ENCODE peak calls at places on chromosomes 2 and 18, in six cellular contexts. I is left ventricle myocardium inferior, L is fibroblast of mammary gland, H is NCI-H187 treated with DMSO at 0.1 percent for 48 hours, S is WTC11, D is mucosa of descending colon. V is an unnamed sample.
A peak's percentile ranks its signal among the peaks of the same experiment; 100 is the strongest.

GRCh38 chr18:23580677-23581367 is 5.5 kb downstream of the NPC1 start:
- DNase-seq in L (peak; percentile 84), D (no peak), I (no peak), S (no peak), H (no peak), V (no peak)

GRCh38 chr2:19099181-19099580 is 259.2 kb downstream of the OSR1 start:
- DNase-seq in S (no peak), H (no peak), L (no peak), I (no peak), D (no peak), V (no peak)

GRCh38 chr18:12476955-12477354 is 69.2 kb downstream of the PRELID3A start:
- DNase-seq in D (no peak), L (no peak), S (no peak), I (no peak), H (no peak), V (no peak)

GRCh38 chr2:218991674-218992168 is 1.5 kb downstream of the CRYBA2 start:
- DNase-seq in I (no peak), H (no peak), S (no peak), L (peak; percentile 45), D (no peak), V (peak; percentile 44)

GRCh38 chr18:77054288-77054605 is 78.3 kb downstream of the MBP start:
- DNase-seq in H (no peak), D (no peak), S (no peak), I (no peak), L (no peak), V (no peak)

GRCh38 chr2:186274936-186275575 is 211.0 kb upstream of the ZC3H15 start:
- DNase-seq in S (no peak), L (peak; percentile 63), I (no peak), D (no peak), H (no peak), V (no peak)

GRCh38 chr2:230694241-230694640 is 18.4 kb upstream of the CAB39 start:
- DNase-seq in H (no peak), S (no peak), D (peak; percentile 63), I (no peak), L (no peak), V (no peak)

GRCh38 chr2:118496467-118496866 is 351.0 kb downstream of the EN1 start:
- DNase-seq in H (no peak), D (no peak), S (no peak), I (no peak), L (no peak), V (no peak)

GRCh38 chr2:31580321-31581117 is at the start of gene SRD5A2:
- DNase-seq in D (no peak), H (no peak), I (no peak), L (no peak), S (peak; percentile 62), V (no peak)

GRCh38 chr2:17594533-17595391 is 54.3 kb downstream of the VSNL1 start:
- DNase-seq in D (no peak), H (no peak), L (peak; percentile 15), S (no peak), I (no peak), V (no peak)

GRCh38 chr18:24354278-24354677 is 43.3 kb downstream of the OSBPL1A start:
- DNase-seq in L (no peak), H (no peak), I (no peak), S (no peak), D (no peak), V (no peak)

GRCh38 chr2:78941751-78942150 is 83.8 kb upstream of the REG3G start:
- DNase-seq in S (no peak), I (no peak), L (no peak), D (no peak), H (no peak), V (no peak)

GRCh38 chr2:230498506-230499107 is 82.6 kb downstream of the SP100 start:
- DNase-seq in I (no peak), L (peak; percentile 3), D (no peak), S (no peak), H (no peak), V (no peak)

GRCh38 chr2:121562269-121563176 is 31.8 kb downstream of the RNU4ATAC start:
- DNase-seq in H (no peak), S (no peak), L (no peak), I (no peak), D (no peak), V (no peak)

GRCh38 chr2:233051241-233052149 is 8.6 kb upstream of the INPP5D start:
- DNase-seq in H (no peak), L (peak; percentile 90), S (peak; percentile 81), I (peak; percentile 79), D (no peak), V (no peak)

GRCh38 chr18:3265564-3266033 is 3.7 kb downstream of the MYL12B start:
- DNase-seq in S (no peak), L (peak; percentile 48), D (no peak), H (no peak), I (no peak), V (no peak)

GRCh38 chr2:212711851-212712250 is 173.2 kb upstream of the ERBB4 start:
- DNase-seq in D (no peak), H (no peak), L (peak; percentile 70), I (no peak), S (no peak), V (no peak)

GRCh38 chr2:226791056-226791486 is 8.5 kb downstream of the IRS1 start:
- DNase-seq in I (no peak), L (peak; percentile 68), H (no peak), D (peak; percentile 74), S (peak; percentile 69), V (no peak)

GRCh38 chr18:76814256-76814655 is 8.1 kb upstream of the ZNF236 start:
- DNase-seq in L (no peak), S (no peak), H (no peak), D (no peak), I (no peak), V (no peak)

GRCh38 chr2:63488118-63488713 is 100.1 kb downstream of the WDPCP start:
- DNase-seq in S (no peak), H (no peak), D (no peak), I (no peak), L (peak; percentile 47), V (no peak)

GRCh38 chr18:11245889-11246288 is 96.5 kb upstream of the PIEZO2 start:
- DNase-seq in L (peak; percentile 84), D (no peak), S (no peak), H (no peak), I (no peak), V (no peak)

V was measured in Peyer's patch.